ENCODE peak calls at places on chromosomes 1 and 21, in four cellular contexts. One of them, this sample, is unnamed.

GRCh38 chr1:4047666-4048065 is 147.6 kb upstream of the C1orf174 start:
- DNase-seq in ELF-1: no peak
- DNase-seq in activated CD4-positive, alpha-beta T cell treated with anti-CD3 and anti-CD28 coated beads, Interleukin-2, amount 50 U/mL, for 24 hours: no peak
- DNase-seq in fibroblast of pulmonary artery: no peak
- DNase-seq in this sample: peak

GRCh38 chr1:242184955-242185354 is 186.1 kb upstream of the MAP1LC3C start:
- DNase-seq in ELF-1: no peak
- DNase-seq in activated CD4-positive, alpha-beta T cell treated with anti-CD3 and anti-CD28 coated beads, Interleukin-2, amount 50 U/mL, for 24 hours: no peak
- DNase-seq in fibroblast of pulmonary artery: no peak
- DNase-seq in this sample: peak

GRCh38 chr21:28705616-28706015 is 287.1 kb downstream of the LTN1 start:
- DNase-seq in fibroblast of pulmonary artery: peak
- DNase-seq in activated CD4-positive, alpha-beta T cell treated with anti-CD3 and anti-CD28 coated beads, Interleukin-2, amount 50 U/mL, for 24 hours: no peak
- DNase-seq in ELF-1: no peak
- DNase-seq in this sample: no peak

GRCh38 chr1:203306970-203307541 is 1.7 kb downstream of the BTG2 start:
- DNase-seq in activated CD4-positive, alpha-beta T cell treated with anti-CD3 and anti-CD28 coated beads, Interleukin-2, amount 50 U/mL, for 24 hours: no peak
- DNase-seq in fibroblast of pulmonary artery: no peak
- DNase-seq in ELF-1: peak
- DNase-seq in this sample: peak

GRCh38 chr1:151009206-151009587 is 948 bp downstream of the PRUNE1 start:
- DNase-seq in activated CD4-positive, alpha-beta T cell treated with anti-CD3 and anti-CD28 coated beads, Interleukin-2, amount 50 U/mL, for 24 hours: no peak
- DNase-seq in fibroblast of pulmonary artery: no peak
- DNase-seq in ELF-1: no peak
- DNase-seq in this sample: no peak

GRCh38 chr1:109569323-109569722 is 20.9 kb downstream of the GNAI3 start:
- DNase-seq in activated CD4-positive, alpha-beta T cell treated with anti-CD3 and anti-CD28 coated beads, Interleukin-2, amount 50 U/mL, for 24 hours: no peak
- DNase-seq in fibroblast of pulmonary artery: no peak
- DNase-seq in ELF-1: no peak
- DNase-seq in this sample: no peak

GRCh38 chr1:86924324-86924960 is 10.0 kb downstream of the HS2ST1 start:
- DNase-seq in ELF-1: no peak
- DNase-seq in activated CD4-positive, alpha-beta T cell treated with anti-CD3 and anti-CD28 coated beads, Interleukin-2, amount 50 U/mL, for 24 hours: no peak
- DNase-seq in fibroblast of pulmonary artery: no peak
- DNase-seq in this sample: no peak

GRCh38 chr1:8463144-8463927 is 145.4 kb downstream of the SLC45A1 start:
- DNase-seq in fibroblast of pulmonary artery: peak
- DNase-seq in ELF-1: peak
- DNase-seq in activated CD4-positive, alpha-beta T cell treated with anti-CD3 and anti-CD28 coated beads, Interleukin-2, amount 50 U/mL, for 24 hours: no peak
- DNase-seq in this sample: no peak

GRCh38 chr1:2441746-2442145 is 29.4 kb upstream of the PEX10 start:
- DNase-seq in activated CD4-positive, alpha-beta T cell treated with anti-CD3 and anti-CD28 coated beads, Interleukin-2, amount 50 U/mL, for 24 hours: no peak
- DNase-seq in fibroblast of pulmonary artery: no peak
- DNase-seq in ELF-1: peak
- DNase-seq in this sample: no peak

GRCh38 chr1:17540255-17541001 is 930 bp downstream of the ARHGEF10L start:
- DNase-seq in fibroblast of pulmonary artery: peak
- DNase-seq in ELF-1: peak
- DNase-seq in activated CD4-positive, alpha-beta T cell treated with anti-CD3 and anti-CD28 coated beads, Interleukin-2, amount 50 U/mL, for 24 hours: no peak
- DNase-seq in this sample: peak

GRCh38 chr1:48061162-48062136 is 64.3 kb upstream of the TRABD2B start:
- DNase-seq in ELF-1: peak
- DNase-seq in fibroblast of pulmonary artery: peak
- DNase-seq in activated CD4-positive, alpha-beta T cell treated with anti-CD3 and anti-CD28 coated beads, Interleukin-2, amount 50 U/mL, for 24 hours: no peak
- DNase-seq in this sample: peak

This sample was measured in H7.